ENCODE peak calls at places on chromosomes 6 and 20, in six cellular contexts. T, V, D, N, L and O are unnamed samples.

GRCh38 chr20:39661833-39662232 is 699.7 kb downstream of the DHX35 start:
- DNase-seq in V (no peak), N (no peak), L (no peak), T (no peak), D (no peak), O (no peak)

GRCh38 chr20:584375-585301 is 25.5 kb downstream of the TCF15 start:
- DNase-seq in L (no peak), V (no peak), T (no peak), D (no peak), N (no peak), O (no peak)

GRCh38 chr20:6714202-6714800 is 53.2 kb upstream of the BMP2 start:
- DNase-seq in D (no peak), N (no peak), T (no peak), V (no peak), L (no peak), O (no peak)

GRCh38 chr20:14434379-14435136 is 97.1 kb upstream of the FLRT3 start:
- DNase-seq in L (no peak), V (no peak), T (no peak), N (no peak), D (no peak), O (no peak)

GRCh38 chr6:530425-530824 is 126.5 kb downstream of the HUS1B start:
- DNase-seq in V (no peak), T (no peak), N (no peak), D (no peak), L (no peak), O (no peak)

GRCh38 chr20:31698803-31699718 is 23.6 kb downstream of the BCL2L1 start:
- DNase-seq in N (no peak), T (no peak), V (no peak), L (no peak), D (peak), O (peak)

GRCh38 chr20:497979-498378 is 35.6 kb upstream of the TBC1D20 start:
- DNase-seq in L (no peak), N (no peak), V (no peak), D (no peak), T (no peak), O (no peak)

GRCh38 chr20:47304287-47304686 is 52.2 kb downstream of the ZMYND8 start:
- DNase-seq in L (no peak), T (no peak), N (no peak), V (no peak), D (no peak), O (no peak)

GRCh38 chr20:49786671-49787370 is 25.8 kb upstream of the SLC9A8 start:
- DNase-seq in D (no peak), L (no peak), V (no peak), N (no peak), T (no peak), O (no peak)

GRCh38 chr20:58366016-58366415 is 23.0 kb upstream of the VAPB start:
- DNase-seq in N (no peak), D (no peak), L (no peak), V (no peak), T (no peak), O (no peak)

GRCh38 chr6:43838276-43839036 is 68.4 kb downstream of the VEGFA start:
- DNase-seq in D (peak), N (no peak), V (peak), L (no peak), T (no peak), O (no peak)

GRCh38 chr6:166313255-166314070 is 5.3 kb upstream of the PRR18 start:
- DNase-seq in V (no peak), L (no peak), D (no peak), N (peak), T (peak), O (peak)

GRCh38 chr20:49260218-49260617 is 17.6 kb downstream of the ZNFX1 start:
- DNase-seq in T (no peak), D (no peak), L (no peak), V (no peak), N (no peak), O (no peak)

GRCh38 chr20:42192321-42192720 is 574.1 kb upstream of the CHD6 start:
- DNase-seq in V (no peak), L (no peak), N (no peak), D (no peak), T (no peak), O (no peak)

GRCh38 chr20:46917155-46917554 is 22.5 kb downstream of the EYA2 start:
- DNase-seq in L (no peak), D (no peak), V (no peak), T (no peak), N (no peak), O (no peak)

GRCh38 chr20:47102629-47103028 is 208.0 kb downstream of the EYA2 start:
- DNase-seq in L (no peak), N (no peak), V (no peak), D (no peak), T (no peak), O (no peak)

GRCh38 chr20:62361799-62362589 is 5.1 kb downstream of the LAMA5 start:
- DNase-seq in T (no peak), V (no peak), D (peak), N (no peak), L (no peak), O (no peak)

GRCh38 chr6:121653624-121654008 is 218.2 kb downstream of the GJA1 start:
- DNase-seq in V (no peak), D (no peak), N (no peak), T (no peak), L (no peak), O (no peak)

GRCh38 chr6:43812850-43813584 is 43.0 kb downstream of the VEGFA start:
- DNase-seq in N (no peak), D (no peak), V (no peak), L (no peak), T (no peak), O (no peak)